ENCODE peak calls at places on chromosomes 6 and 20, in four cellular contexts. A is OCI-LY7, Z is PC-3, B is SK-N-SH. U is an unnamed sample.

GRCh38 chr6:89270951-89271721 is 44.0 kb downstream of the GABRR2 start:
- DNase-seq in Z (no peak), B (no peak), A (peak; percentile 60), U (no peak)

GRCh38 chr20:20820780-20821495 is 108.5 kb upstream of the RALGAPA2 start:
- DNase-seq in B (no peak), Z (no peak), A (no peak), U (no peak)

GRCh38 chr6:151325075-151326050 is 66.0 kb downstream of the ZBTB2 start:
- DNase-seq in A (no peak), Z (peak; percentile 68), B (peak; percentile 80), U (peak; percentile 64)

GRCh38 chr20:60050193-60050960 is 92.2 kb downstream of the CDH26 start:
- DNase-seq in B (no peak), Z (peak; percentile 79), A (no peak), U (peak; percentile 66)

GRCh38 chr20:17843246-17844132 is 125.1 kb downstream of the SNX5 start:
- DNase-seq in A (peak; percentile 44), B (no peak), Z (peak; percentile 94), U (no peak)

GRCh38 chr20:21101453-21102251 is 4.5 kb downstream of the LINC00237 start:
- DNase-seq in Z (no peak), A (no peak), B (peak; percentile 54), U (peak; percentile 16)

GRCh38 chr6:109456283-109456583 is 661 bp upstream of the MICAL1 start:
- DNase-seq in B (no peak), A (no peak), Z (no peak), U (no peak)

GRCh38 chr20:36344517-36345132 is 38.5 kb downstream of the DLGAP4 start:
- DNase-seq in A (peak; percentile 33), Z (peak; percentile 72), B (no peak), U (peak; percentile 85)

GRCh38 chr6:13398081-13398406 is 69.7 kb upstream of the TBC1D7 start:
- DNase-seq in Z (no peak), A (no peak), B (no peak), U (no peak)

GRCh38 chr6:111759836-111760785 is 113.1 kb downstream of the FYN start:
- DNase-seq in A (peak; percentile 40), Z (no peak), B (peak; percentile 65), U (peak; percentile 18)

GRCh38 chr6:18330548-18331066 is 56.5 kb upstream of the RNF144B start:
- DNase-seq in A (peak; percentile 70), Z (no peak), B (no peak), U (no peak)

GRCh38 chr20:36550797-36551299 is 9.5 kb downstream of the MYL9 start:
- DNase-seq in B (no peak), A (no peak), Z (no peak), U (no peak)

GRCh38 chr6:87968435-87969278 is 79.0 kb upstream of the SPACA1 start:
- DNase-seq in A (peak; percentile 58), Z (peak; percentile 11), B (peak; percentile 30), U (peak; percentile 43)

GRCh38 chr20:24382775-24383174 is 86.7 kb upstream of the SYNDIG1 start:
- DNase-seq in B (peak; percentile 66), Z (no peak), A (no peak), U (peak; percentile 47)

DNA sequence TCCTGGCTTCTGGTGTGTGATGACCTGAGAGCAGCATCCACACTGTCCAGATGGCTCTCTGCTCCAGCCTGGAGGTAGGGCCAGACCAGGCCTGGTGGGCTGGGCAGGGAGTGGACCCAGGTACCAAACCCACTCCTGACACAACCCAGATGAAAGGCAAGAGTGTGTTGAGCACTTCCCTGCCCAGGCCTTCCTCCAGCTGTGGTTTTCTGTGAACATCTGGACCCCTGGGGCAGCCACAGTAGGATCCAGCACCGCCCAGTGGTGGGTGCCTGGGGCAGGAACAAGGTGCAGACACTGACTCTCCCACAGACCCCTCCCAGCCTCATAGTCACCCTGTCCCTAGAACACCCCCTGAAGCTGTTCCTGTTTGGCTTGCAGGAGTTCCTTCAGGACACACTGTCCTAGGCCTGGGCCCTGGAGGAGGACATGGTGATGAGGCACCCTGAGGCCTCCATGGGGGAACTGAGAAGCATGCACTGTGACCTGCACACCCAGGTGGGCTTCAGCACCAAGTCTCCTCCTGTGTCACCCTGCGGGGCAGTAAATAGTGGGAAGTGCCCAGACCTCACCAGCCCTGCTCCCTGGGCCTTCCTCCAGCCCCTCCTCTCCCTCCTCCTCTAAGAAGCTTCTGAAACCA is 28.7 kb downstream of the UBD start:
- DNase-seq in Z (no peak), A (no peak), B (no peak), U (no peak)
- H3K9me2 ChIP-seq in Z (no peaks in the 10 kb centered on the region), A (no peaks in the 10 kb centered on the region), B (no peaks in the 10 kb centered on the region), U (no peaks in the 10 kb centered on the region)

GRCh38 chr20:49768204-49769124 is 44.2 kb upstream of the SLC9A8 start:
- DNase-seq in B (no peak), Z (peak; percentile 99), A (no peak), U (peak; percentile 79)
- H3K4me3 ChIP-seq in B (no peak overlapping the region), Z (peak overlapping the region; percentile 16), A (no peak overlapping the region), U (no peak overlapping the region)

GRCh38 chr6:44503471-44503870 is 116.0 kb downstream of the CDC5L start:
- DNase-seq in A (no peak), B (no peak), Z (no peak), U (no peak)
- H3K9me2 ChIP-seq in A (no peaks in the 10 kb centered on the region), B (no peaks in the 10 kb centered on the region), Z (peaks cover 4% of the 10 kb centered on the region), U (no peaks in the 10 kb centered on the region)

GRCh38 chr6:41935685-41936072 is 5.9 kb downstream of the CCND3 start:
- DNase-seq in A (no peak), Z (no peak), B (no peak), U (no peak)

GRCh38 chr6:41934278-41935189 is 7.1 kb downstream of the CCND3 start:
- DNase-seq in B (no peak), A (no peak), Z (no peak), U (no peak)

GRCh38 chr6:41936073-41936837 is 5.4 kb downstream of the CCND3 start:
- DNase-seq in Z (peak; percentile 91), B (peak; percentile 83), A (peak; percentile 81), U (peak; percentile 88)

GRCh38 chr6:41937472-41937871 is 4.1 kb downstream of the CCND3 start:
- DNase-seq in A (no peak), B (no peak), Z (no peak), U (no peak)

GRCh38 chr6:41935190-41935569 is 6.4 kb downstream of the CCND3 start:
- DNase-seq in B (no peak), Z (no peak), A (no peak), U (no peak)
- H3K4me3 ChIP-seq in B (no peak overlapping the region), Z (no peak overlapping the region), A (no peak overlapping the region), U (no peak overlapping the region)

DNA sequence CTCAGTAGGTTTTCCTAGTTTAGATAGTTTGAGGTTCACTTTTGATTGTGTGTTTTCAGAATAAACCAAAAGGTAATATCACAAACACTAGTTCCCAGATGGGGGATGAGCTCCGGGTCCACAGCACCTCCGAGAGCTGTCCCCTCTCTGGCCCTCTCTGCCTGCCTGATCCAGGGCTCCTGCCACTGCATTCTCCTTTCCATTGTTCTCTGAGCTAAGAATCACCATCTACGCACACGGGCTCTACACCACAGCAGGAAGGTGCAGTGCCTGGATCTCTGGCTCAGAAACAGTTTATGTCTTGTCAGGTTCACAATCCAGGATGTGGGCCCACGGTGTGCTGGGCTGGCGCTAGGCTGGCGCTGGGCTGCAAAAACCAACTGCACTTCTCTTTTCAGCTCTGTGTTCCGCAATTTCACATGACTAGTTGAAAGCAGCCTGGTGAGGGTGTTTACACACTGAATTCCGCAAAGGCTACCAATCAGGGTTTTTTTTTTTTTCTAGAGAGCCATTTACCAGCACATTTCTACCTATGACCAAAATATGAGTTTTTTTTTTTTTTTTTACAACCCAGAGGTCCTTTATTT is 167.5 kb downstream of the SOD2 start:
- DNase-seq in Z (no peak), A (no peak), B (no peak), U (no peak)
- H3K9me2 ChIP-seq in Z (no peaks in the 10 kb centered on the region), A (no peaks in the 10 kb centered on the region), B (no peaks in the 10 kb centered on the region), U (no peaks in the 10 kb centered on the region)

GRCh38 chr6:41680182-41680965 is 42.1 kb downstream of the MDFI start:
- DNase-seq in Z (no peak), B (no peak), A (no peak), U (no peak)

GRCh38 chr6:41683460-41684310 is 45.4 kb downstream of the MDFI start:
- DNase-seq in A (peak; percentile 81), B (peak; percentile 96), Z (peak; percentile 71), U (peak; percentile 89)

GRCh38 chr6:41682497-41682961 is 44.3 kb downstream of the MDFI start:
- DNase-seq in B (no peak), A (no peak), Z (no peak), U (no peak)

GRCh38 chr6:41682966-41683459 is 44.7 kb downstream of the MDFI start:
- DNase-seq in B (no peak), Z (no peak), A (no peak), U (no peak)

DNA sequence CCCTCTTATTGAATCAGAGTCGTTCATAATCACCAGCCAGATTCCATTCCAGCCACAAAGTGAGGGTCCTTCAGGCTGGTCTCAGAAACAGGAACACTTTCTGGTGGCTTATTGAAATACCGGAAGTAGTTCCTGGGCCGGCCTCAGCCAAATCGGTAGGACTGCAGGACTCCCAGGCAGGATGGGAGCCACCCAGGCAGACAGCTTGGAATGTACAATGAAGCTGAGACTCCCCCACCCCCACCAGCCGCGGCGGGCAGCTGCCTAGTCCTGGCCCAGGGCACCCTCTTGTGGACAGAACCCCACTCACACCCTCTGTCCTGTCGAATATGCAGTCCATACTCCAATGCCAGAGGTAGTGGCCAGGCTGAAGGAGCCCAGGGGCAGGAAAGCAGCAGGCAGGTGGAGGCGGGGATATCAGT is 43.8 kb downstream of the MDFI start:
- DNase-seq in B (peak; percentile 97), Z (peak; percentile 90), A (peak; percentile 78), U (peak; percentile 96)
- H3K4me3 ChIP-seq in B (no peak overlapping the region), Z (no peak overlapping the region), A (no peak overlapping the region), U (no peak overlapping the region)

GRCh38 chr6:44190712-44191111 is 26.0 kb upstream of the MYMX start:
- DNase-seq in Z (no peak), B (no peak), A (no peak), U (no peak)
- H3K9me2 ChIP-seq in Z (no peaks in the 10 kb centered on the region), B (no peaks in the 10 kb centered on the region), A (no peaks in the 10 kb centered on the region), U (no peaks in the 10 kb centered on the region)